ENCODE peak calls at places on chromosome 13, in five cellular contexts. X, Q, R, C and Z are unnamed samples. For H3K4me1, the result is how much of the 10 kb centered on the place peaks cover.

GRCh38 chr13:102327119-102327617 is 74.7 kb downstream of the FGF14 start:
- DNase-seq in X (no peak), Q (no peak), R (no peak), C (no peak), Z (no peak)

GRCh38 chr13:87147076-87147475 is 524.1 kb upstream of the SLITRK5 start:
- DNase-seq in X (peak), Q (no peak), R (no peak), C (no peak), Z (no peak)

GRCh38 chr13:34300559-34300958 is 482.6 kb downstream of the RFC3 start:
- DNase-seq in X (no peak), Q (no peak), R (no peak), C (no peak), Z (peak)

GRCh38 chr13:52344108-52344507 is 61.9 kb downstream of the THSD1 start:
- DNase-seq in X (no peak), Q (no peak), R (no peak), C (no peak), Z (no peak)

GRCh38 chr13:98930014-98930625 is 47.7 kb downstream of the DOCK9 start:
- DNase-seq in X (no peak), Q (no peak), R (peak), C (no peak), Z (peak)

GRCh38 chr13:49635599-49636433 is 7.5 kb downstream of the ARL11 start:
- DNase-seq in X (no peak), Q (no peak), R (no peak), C (no peak), Z (no peak)

GRCh38 chr13:95492044-95492801 is 60.3 kb upstream of the CLDN10 start:
- DNase-seq in X (peak), Q (no peak), R (no peak), C (peak), Z (peak)

GRCh38 chr13:23753523-23753922 is 135.7 kb downstream of the MIPEP start:
- DNase-seq in X (peak), Q (no peak), R (no peak), C (no peak), Z (peak)

GRCh38 chr13:103291693-103292572 is 225.7 kb upstream of the SLC10A2 start:
- DNase-seq in X (no peak), Q (no peak), R (no peak), C (no peak), Z (no peak)

GRCh38 chr13:110815471-110816204 is 99.2 kb downstream of the ANKRD10 start:
- DNase-seq in X (peak), Q (no peak), R (no peak), C (no peak), Z (no peak)

GRCh38 chr13:83498486-83499190 is 383.6 kb downstream of the SLITRK1 start:
- DNase-seq in X (peak), Q (no peak), R (no peak), C (no peak), Z (no peak)

GRCh38 chr13:40170091-40170490 is 496.4 kb downstream of the FOXO1 start:
- DNase-seq in X (no peak), Q (no peak), R (no peak), C (no peak), Z (no peak)

GRCh38 chr13:93549326-93549855 is 322.8 kb downstream of the GPC6 start:
- DNase-seq in X (no peak), Q (no peak), R (no peak), C (no peak), Z (no peak)

GRCh38 chr13:31697290-31697689 is 42.0 kb upstream of the RXFP2 start:
- DNase-seq in X (no peak), Q (no peak), R (peak), C (no peak), Z (no peak)

GRCh38 chr13:37956536-37956935 is 87.0 kb upstream of the TRPC4 start:
- DNase-seq in X (peak), Q (no peak), R (no peak), C (no peak), Z (no peak)

GRCh38 chr13:28623782-28624706 is 34.9 kb upstream of the POMP start:
- DNase-seq in X (no peak), Q (no peak), R (no peak), C (no peak), Z (no peak)

GRCh38 chr13:25300861-25301346 is 521 bp upstream of the NUP58 start:
- DNase-seq in X (no peak), Q (peak), R (no peak), C (peak), Z (no peak)

GRCh38 chr13:47437411-47437810 is 540.6 kb upstream of the HTR2A start:
- DNase-seq in X (no peak), Q (no peak), R (no peak), C (no peak), Z (no peak)

DNA sequence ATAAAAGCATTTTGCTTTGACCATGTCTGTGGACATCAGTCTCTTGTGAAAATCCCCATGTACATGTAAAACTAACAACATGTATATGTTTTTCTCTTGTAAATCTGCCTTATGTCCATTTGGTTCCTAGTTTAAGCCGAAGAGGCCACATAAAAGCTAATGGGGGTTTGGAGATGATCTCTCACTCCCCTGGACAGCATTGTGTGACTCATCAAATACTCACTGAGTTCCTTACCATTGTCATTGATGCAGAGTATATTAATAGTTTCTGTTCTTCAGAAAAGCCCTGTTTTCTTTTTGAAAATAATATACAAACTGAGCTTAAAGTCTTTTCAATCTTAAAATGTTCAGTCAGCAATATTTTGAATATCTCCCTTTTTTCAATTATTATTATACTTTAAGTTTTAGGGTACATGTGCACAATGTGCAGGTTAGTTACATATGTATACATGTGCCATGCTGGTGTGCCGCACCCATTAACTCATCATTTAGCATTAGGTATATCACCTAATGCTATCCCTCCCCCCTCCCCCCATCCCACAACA is 536.7 kb upstream of the HTR2A start:
- DNase-seq in X (peak), Q (no peak), R (no peak), C (no peak), Z (no peak)
- H3K4me1 ChIP-seq in X (under half), Q (under half), R (under half), C (under half), Z (under half)

GRCh38 chr13:75705908-75706307 is 69.8 kb downstream of the LMO7 start:
- DNase-seq in X (no peak), Q (no peak), R (no peak), C (no peak), Z (no peak)
- H3K4me1 ChIP-seq in X (under half), Q (under half), R (under half), C (under half), Z (under half)

GRCh38 chr13:73714522-73714921 is 419.7 kb downstream of the KLF12 start:
- DNase-seq in X (no peak), Q (no peak), R (no peak), C (no peak), Z (no peak)
- H3K4me1 ChIP-seq in X (under half), Q (under half), R (under half), C (under half), Z (under half)

GRCh38 chr13:51246005-51246404 is 23.8 kb downstream of the FAM124A start:
- DNase-seq in X (no peak), Q (no peak), R (no peak), C (no peak), Z (no peak)
- H3K4me1 ChIP-seq in X (under half), Q (under half), R (under half), C (under half), Z (under half)

GRCh38 chr13:27172495-27172842 is 858 bp upstream of the USP12 start:
- DNase-seq in X (peak), Q (no peak), R (no peak), C (no peak), Z (no peak)
- H3K4me1 ChIP-seq in X (under half), Q (under half), R (under half), C (under half), Z (under half)

GRCh38 chr13:35768126-35768525 is 291.6 kb upstream of the MAB21L1 start:
- DNase-seq in X (no peak), Q (no peak), R (no peak), C (no peak), Z (no peak)

GRCh38 chr13:35768551-35768950 is 292.1 kb upstream of the MAB21L1 start:
- DNase-seq in X (no peak), Q (no peak), R (no peak), C (no peak), Z (no peak)

GRCh38 chr13:35765941-35766340 is 289.5 kb upstream of the MAB21L1 start:
- DNase-seq in X (no peak), Q (no peak), R (no peak), C (no peak), Z (no peak)

GRCh38 chr13:35766663-35767062 is 290.2 kb upstream of the MAB21L1 start:
- DNase-seq in X (no peak), Q (no peak), R (no peak), C (no peak), Z (no peak)

GRCh38 chr13:35767256-35767981 is 290.9 kb upstream of the MAB21L1 start:
- DNase-seq in X (no peak), Q (no peak), R (no peak), C (no peak), Z (no peak)
- H3K4me1 ChIP-seq in X (under half), Q (under half), R (under half), C (under half), Z (under half)

GRCh38 chr13:44278164-44278563 is 95.5 kb upstream of the SERP2 start:
- DNase-seq in X (no peak), Q (no peak), R (peak), C (no peak), Z (no peak)
- H3K4me1 ChIP-seq in X (under half), Q (under half), R (under half), C (under half), Z (under half)